ENCODE peak calls at places on chromosomes 12 and 14, in five cellular contexts. D, E, T, C and N are unnamed samples. For H3K4me1, the result is how much of the 10 kb centered on the place peaks cover.

GRCh38 chr14:26323781-26324363 is 274.0 kb downstream of the NOVA1 start:
- DNase-seq in D (no peak), C (no peak), T (no peak), E (no peak), N (no peak)

GRCh38 chr14:72715215-72715909 is 178.5 kb downstream of the DPF3 start:
- DNase-seq in T (no peak), C (no peak), D (no peak), E (peak), N (no peak)

GRCh38 chr12:30878034-30878433 is 48.5 kb upstream of the TSPAN11 start:
- DNase-seq in D (no peak), T (no peak), E (no peak), C (no peak), N (no peak)

GRCh38 chr12:65204886-65205525 is 35.6 kb downstream of the LEMD3 start:
- DNase-seq in T (peak), E (no peak), C (no peak), D (no peak), N (no peak)

GRCh38 chr14:92638904-92639303 is 109.5 kb downstream of the LGMN start:
- DNase-seq in C (no peak), T (no peak), E (peak), D (no peak), N (no peak)

GRCh38 chr14:34113051-34113511 is 162.2 kb upstream of the EGLN3 start:
- DNase-seq in T (no peak), E (no peak), C (no peak), D (no peak), N (no peak)

GRCh38 chr14:104770851-104771272 is 17.9 kb downstream of the SIVA1 start:
- DNase-seq in E (peak), T (peak), C (no peak), D (no peak), N (no peak)

GRCh38 chr14:91103116-91103515 is 10.8 kb upstream of the DGLUCY start:
- DNase-seq in T (no peak), E (peak), C (no peak), D (no peak), N (no peak)

GRCh38 chr12:102167821-102168605 is 29.6 kb downstream of the PMCH start:
- DNase-seq in D (no peak), C (no peak), E (no peak), T (no peak), N (no peak)

GRCh38 chr12:4114986-4115385 is 158.6 kb upstream of the CCND2 start:
- DNase-seq in E (no peak), T (no peak), D (peak), C (no peak), N (no peak)

GRCh38 chr12:128818065-128819022 is 5.4 kb downstream of the SLC15A4 start:
- DNase-seq in T (peak), D (no peak), C (no peak), E (peak), N (no peak)

GRCh38 chr14:32003585-32003984 is 73.5 kb upstream of the ARHGAP5 start:
- DNase-seq in C (no peak), T (no peak), D (no peak), E (no peak), N (no peak)

GRCh38 chr14:31937730-31938346 is 139.3 kb upstream of the ARHGAP5 start:
- DNase-seq in T (peak), D (peak), C (peak), E (no peak), N (no peak)

GRCh38 chr14:35395283-35395682 is 9.3 kb downstream of the NFKBIA start:
- DNase-seq in C (no peak), D (no peak), E (no peak), T (no peak), N (no peak)

GRCh38 chr12:31363826-31364225 is 37.9 kb upstream of the SINHCAF start:
- DNase-seq in D (no peak), C (no peak), T (no peak), E (no peak), N (no peak)

GRCh38 chr14:103517626-103518415 is 4.8 kb downstream of the CKB start:
- DNase-seq in D (peak), E (peak), C (no peak), T (no peak), N (peak)

GRCh38 chr12:56941299-56942017 is 7.2 kb upstream of the SDR9C7 start:
- DNase-seq in T (peak), E (no peak), D (no peak), C (no peak), N (peak)

GRCh38 chr14:104371031-104371430 is 208.5 kb upstream of the C14orf180 start:
- DNase-seq in C (no peak), T (no peak), E (peak), D (no peak), N (no peak)

GRCh38 chr14:91964724-91965123 is 17.2 kb upstream of the FBLN5 start:
- DNase-seq in T (no peak), E (no peak), C (no peak), D (no peak), N (no peak)

GRCh38 chr12:90085491-90086274 is 377.0 kb upstream of the ATP2B1 start:
- DNase-seq in E (no peak), D (no peak), T (no peak), C (no peak), N (no peak)

GRCh38 chr12:50506753-50507473 is 2.1 kb downstream of the DIP2B start:
- DNase-seq in C (no peak), E (no peak), T (no peak), D (no peak), N (no peak)

GRCh38 chr14:56449670-56450213 is 129.9 kb upstream of the TMEM260 start:
- DNase-seq in D (no peak), E (no peak), T (no peak), C (no peak), N (no peak)

DNA sequence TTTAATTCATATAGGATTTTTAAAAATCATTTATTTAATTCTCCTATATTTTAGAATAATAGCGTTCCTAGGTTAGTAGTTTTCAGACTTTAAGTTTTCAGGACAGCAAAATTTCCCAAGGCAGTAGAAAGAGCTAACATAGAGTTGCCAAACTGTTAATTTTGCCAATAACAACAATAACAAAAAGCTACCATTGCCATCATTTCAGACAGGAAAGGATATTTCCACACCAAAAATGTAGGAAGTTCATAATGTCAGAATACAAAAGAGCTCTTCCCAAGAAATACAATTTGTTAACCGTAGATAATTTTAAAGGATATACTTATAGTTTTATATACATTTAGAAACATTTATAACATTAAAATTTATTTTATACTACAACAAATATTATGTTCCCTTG is 81.4 kb upstream of the EEA1 start:
- DNase-seq in T (no peak), E (no peak), D (no peak), C (no peak), N (no peak)
- H3K4me1 ChIP-seq in T (under half), E (under half), D (under half), C (under half), N (under half)

GRCh38 chr12:122093098-122093883 is 14.7 kb downstream of the MLXIP start:
- DNase-seq in C (no peak), T (peak), D (no peak), E (no peak), N (no peak)
- H3K4me1 ChIP-seq in C (under half), T (under half), D (half or more), E (under half), N (half or more)

GRCh38 chr14:53840444-53840843 is 116.2 kb downstream of the BMP4 start:
- DNase-seq in T (no peak), D (no peak), C (no peak), E (no peak), N (no peak)
- H3K4me1 ChIP-seq in T (under half), D (under half), C (under half), E (under half), N (under half)

GRCh38 chr12:51905507-51906438 is 1.5 kb upstream of the ACVRL1 start:
- DNase-seq in E (peak), D (peak), T (no peak), C (no peak), N (peak)
- H3K4me1 ChIP-seq in E (under half), D (under half), T (under half), C (under half), N (under half)